ENCODE peak calls at places on chromosomes 7 and 10, in nine cellular contexts. F is WERI-Rb-1; J is A549; D is spleen; M is cardiac muscle cell; T is SJSA1; Z is transverse colon; L is CD8-positive, alpha-beta T cell; I is OCI-LY7. S is an unnamed sample.

GRCh38 chr7:76397409-76398183 is 11.9 kb downstream of the SSC4D start:
- DNase-seq in F (no peak), Z (peak; percentile 89), T (peak; percentile 74), M (peak; percentile 78), D (peak; percentile 95), L (peak; percentile 89), J (peak; percentile 90), I (peak; percentile 58), S (peak; percentile 83)

GRCh38 chr7:36279251-36279925 is 110.3 kb upstream of the ANLN start:
- DNase-seq in D (no peak), M (no peak), J (no peak), F (no peak), Z (no peak), T (no peak), L (peak; percentile 15), I (no peak), S (no peak)

GRCh38 chr10:52172581-52172980 is 141.5 kb upstream of the DKK1 start:
- DNase-seq in F (no peak), D (no peak), Z (no peak), L (no peak), M (peak; percentile 60), J (peak; percentile 1), I (no peak), T (no peak), S (no peak)

GRCh38 chr10:126439947-126440346 is 51.7 kb upstream of the ADAM12 start:
- DNase-seq in T (no peak), Z (no peak), M (peak; percentile 14), J (peak; percentile 22), I (no peak), D (no peak), F (no peak), L (no peak), S (no peak)

GRCh38 chr10:69718951-69719350 is 82.8 kb upstream of the COL13A1 start:
- DNase-seq in J (no peak), L (no peak), D (no peak), M (no peak), Z (no peak), T (no peak), I (no peak), F (no peak), S (no peak)

GRCh38 chr7:134636008-134636449 is 10.6 kb upstream of the BPGM start:
- DNase-seq in J (no peak), D (no peak), Z (no peak), L (no peak), M (peak; percentile 45), I (no peak), F (no peak), T (no peak), S (no peak)

GRCh38 chr10:122257041-122257440 is 14.1 kb upstream of the BTBD16 start:
- DNase-seq in Z (no peak), M (no peak), J (no peak), F (no peak), L (no peak), I (no peak), D (peak; percentile 10), T (no peak), S (no peak)

GRCh38 chr7:20798694-20799121 is 12.0 kb upstream of the SP8 start:
- DNase-seq in I (no peak), L (no peak), Z (no peak), F (no peak), T (no peak), J (no peak), M (no peak), D (no peak), S (no peak)

GRCh38 chr7:24018331-24018730 is 265.7 kb upstream of the NPY start:
- DNase-seq in L (no peak), M (no peak), D (no peak), J (no peak), F (no peak), I (no peak), T (no peak), Z (no peak), S (no peak)

GRCh38 chr10:99682752-99683151 is 23.4 kb downstream of the ENTPD7 start:
- DNase-seq in J (peak; percentile 40), F (no peak), L (no peak), D (no peak), Z (no peak), T (no peak), I (peak; percentile 6), M (no peak), S (no peak)

GRCh38 chr7:119175916-119176627 is 951.6 kb downstream of the ANKRD7 start:
- DNase-seq in Z (no peak), D (no peak), M (peak; percentile 70), F (peak; percentile 76), T (peak; percentile 51), L (no peak), J (peak; percentile 78), I (peak; percentile 69), S (no peak)

DNA sequence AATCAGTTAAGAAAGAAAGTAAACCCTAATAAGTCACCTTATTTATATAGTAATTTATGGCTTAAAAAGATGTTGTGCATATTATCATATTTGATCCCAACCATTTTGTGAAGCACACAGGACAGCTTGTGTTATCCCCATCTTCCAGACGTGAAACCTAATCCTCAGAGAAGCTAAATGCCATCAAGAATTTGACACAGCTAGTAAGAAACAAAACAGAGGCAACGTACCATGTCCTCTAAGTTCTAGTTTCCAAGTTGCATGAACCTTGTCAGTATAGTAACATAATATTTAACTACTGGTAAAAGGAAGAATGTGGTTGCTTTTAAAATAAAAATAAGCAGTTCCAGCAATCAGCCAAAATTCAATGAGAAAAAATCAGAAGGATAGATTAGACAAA is 41.5 kb downstream of the PTN start:
- DNase-seq in I (no peak), D (no peak), T (no peak), M (no peak), Z (no peak), J (no peak), F (no peak), L (no peak), S (no peak)
- H3K4me3 ChIP-seq in I (no peak overlapping the region), D (no peak overlapping the region), T (no peak overlapping the region), M (no peak overlapping the region), Z (no peak overlapping the region), J (no peak overlapping the region), F (no peak overlapping the region), L (no peak overlapping the region), S (no peak overlapping the region)

GRCh38 chr10:62749104-62749683 is 55.3 kb upstream of the ADO start:
- DNase-seq in T (no peak), L (no peak), M (no peak), Z (no peak), D (no peak), I (peak; percentile 21), F (no peak), J (no peak), S (no peak)
- H3K4me3 ChIP-seq in T (no peak overlapping the region), L (no peak overlapping the region), M (no peak overlapping the region), Z (no peak overlapping the region), D (no peak overlapping the region), I (no peak overlapping the region), F (no peak overlapping the region), J (no peak overlapping the region), S (no peak overlapping the region)

GRCh38 chr7:2018786-2019692 is 213.7 kb downstream of the MAD1L1 start:
- DNase-seq in F (no peak), Z (peak; percentile 20), M (peak; percentile 52), D (peak; percentile 83), T (no peak), J (no peak), I (no peak), L (no peak), S (peak; percentile 40)
- H3K4me3 ChIP-seq in F (no peak overlapping the region), Z (no peak overlapping the region), M (no peak overlapping the region), D (no peak overlapping the region), T (no peak overlapping the region), J (no peak overlapping the region), I (no peak overlapping the region), L (no peak overlapping the region), S (peak overlapping the region; percentile 43)

GRCh38 chr7:94907420-94908203 is at the start of gene PPP1R9A:
- DNase-seq in T (no peak), D (peak; percentile 71), Z (peak; percentile 61), M (peak; percentile 15), I (no peak), F (peak; percentile 87), J (peak; percentile 78), L (no peak), S (peak; percentile 33)

GRCh38 chr7:94906035-94906796 is 1.2 kb upstream of the PPP1R9A start:
- DNase-seq in Z (no peak), I (no peak), T (no peak), D (no peak), M (peak; percentile 48), L (no peak), J (no peak), F (no peak), S (no peak)

GRCh38 chr7:94907026-94907419 is 371 bp upstream of the PPP1R9A start:
- DNase-seq in T (no peak), L (no peak), F (no peak), J (peak; percentile 75), M (no peak), D (no peak), I (no peak), Z (no peak), S (no peak)

GRCh38 chr7:94908204-94909022 is 1.0 kb downstream of the PPP1R9A start:
- DNase-seq in M (peak; percentile 32), D (peak; percentile 72), I (no peak), J (peak; percentile 57), T (no peak), Z (peak; percentile 29), F (peak; percentile 53), L (no peak), S (peak; percentile 19)

DNA sequence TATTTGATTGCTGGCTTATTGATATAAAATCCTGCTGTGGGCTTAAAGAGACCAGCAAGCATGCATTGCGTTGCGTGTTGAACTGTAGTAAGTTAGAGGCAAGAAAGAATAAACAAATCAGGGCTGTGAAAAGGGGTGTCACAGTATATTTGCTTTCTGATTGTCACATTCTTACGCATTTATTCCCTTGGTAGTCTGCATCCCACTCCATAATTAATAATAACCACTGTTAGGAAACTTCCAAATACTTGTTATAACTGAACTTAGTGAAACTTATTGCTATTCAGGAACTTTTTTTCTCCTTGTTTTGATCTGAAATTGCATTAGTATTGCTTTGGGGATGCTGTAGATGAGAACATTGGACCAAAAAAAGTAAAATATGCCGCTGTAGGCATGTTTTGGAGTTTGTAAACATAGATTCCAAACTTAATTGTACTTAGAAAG is 1.7 kb downstream of the PPP1R9A start:
- DNase-seq in D (no peak), T (no peak), J (peak; percentile 5), Z (no peak), F (no peak), M (no peak), L (no peak), I (no peak), S (no peak)
- H3K4me3 ChIP-seq in D (peak overlapping the region; percentile 49), T (no peak overlapping the region), J (peak overlapping the region; percentile 86), Z (peak overlapping the region; percentile 61), F (peak overlapping the region; percentile 84), M (peak overlapping the region; percentile 61), L (no peak overlapping the region), I (no peak overlapping the region), S (peak overlapping the region; percentile 74)

DNA sequence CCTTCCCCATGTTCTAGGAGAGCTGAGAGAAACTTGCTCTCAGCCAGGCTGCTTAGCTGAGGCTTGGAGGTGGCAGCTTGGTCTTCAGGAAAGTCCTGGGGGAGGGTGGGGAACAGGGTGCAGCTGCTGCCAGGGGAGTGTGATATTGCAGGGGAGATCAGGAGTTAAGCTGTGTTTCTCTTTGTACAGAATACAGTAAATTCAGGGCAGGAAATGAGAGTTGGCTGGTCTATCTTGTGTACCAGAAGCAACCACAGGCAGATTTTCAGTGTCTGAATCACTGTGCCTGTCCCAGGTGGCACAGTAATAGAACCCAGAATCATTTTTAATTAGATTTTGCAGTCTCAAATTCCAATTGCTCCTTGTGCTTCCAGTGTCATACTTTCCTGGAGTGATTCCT is 93.9 kb upstream of the TARP start:
- DNase-seq in F (peak; percentile 43), I (peak; percentile 23), L (peak; percentile 54), Z (no peak), J (no peak), T (no peak), M (no peak), D (no peak), S (no peak)
- H3K4me3 ChIP-seq in F (no peak overlapping the region), I (no peak overlapping the region), L (peak overlapping the region; percentile 35), Z (no peak overlapping the region), J (no peak overlapping the region), T (no peak overlapping the region), M (no peak overlapping the region), D (no peak overlapping the region), S (no peak overlapping the region)